ENCODE peak calls at places on chromosomes 16 and 17, in eight cellular contexts. M is left colon, U is hepatic stellate cell, Z is neural crest cell, I is NCI-H2081, T is COLO829, O is adrenal gland, S is amniotic epithelial cell. Q is an unnamed sample.

GRCh38 chr16:81365731-81366130 is 51.0 kb downstream of the GAN start:
- DNase-seq in M (no peak), I (no peak), Z (no peak), S (no peak), T (no peak), O (no peak), U (no peak), Q (no peak)

GRCh38 chr17:40419559-40420331 is 2.0 kb upstream of the TOP2A start:
- DNase-seq in Z (peak), U (no peak), O (no peak), S (no peak), I (no peak), M (no peak), T (no peak), Q (no peak)

GRCh38 chr16:71895679-71896385 is 501 bp downstream of the IST1 start:
- DNase-seq in M (no peak), Z (no peak), O (no peak), I (no peak), S (peak), U (peak), T (no peak), Q (no peak)

GRCh38 chr17:41415833-41416335 is 8.5 kb downstream of the KRT37 start:
- DNase-seq in O (peak), T (no peak), Z (no peak), M (no peak), U (peak), I (no peak), S (peak), Q (no peak)

GRCh38 chr16:89442990-89443726 is 47.2 kb downstream of the ANKRD11 start:
- DNase-seq in S (peak), T (no peak), U (peak), Z (no peak), O (peak), M (peak), I (peak), Q (peak)

GRCh38 chr16:22764662-22765302 is 49.2 kb upstream of the HS3ST2 start:
- DNase-seq in S (no peak), T (no peak), O (no peak), M (no peak), U (no peak), I (no peak), Z (no peak), Q (no peak)

GRCh38 chr16:53865492-53865863 is 161.5 kb downstream of the FTO start:
- DNase-seq in I (no peak), U (no peak), T (no peak), S (peak), M (no peak), O (no peak), Z (no peak), Q (no peak)

GRCh38 chr17:81118308-81119221 is 46.7 kb upstream of the PVALEF start:
- DNase-seq in T (no peak), U (no peak), S (no peak), M (no peak), I (no peak), O (no peak), Z (no peak), Q (no peak)

GRCh38 chr16:67396159-67396774 is 3.0 kb upstream of the TPPP3 start:
- DNase-seq in M (peak), U (peak), S (peak), Z (peak), O (peak), I (peak), T (no peak), Q (no peak)

GRCh38 chr16:346587-346986 is 5.9 kb downstream of the AXIN1 start:
- DNase-seq in M (no peak), O (no peak), Z (no peak), I (no peak), U (no peak), T (no peak), S (peak), Q (no peak)

GRCh38 chr17:13429201-13429600 is 172.5 kb downstream of the HS3ST3A1 start:
- DNase-seq in Z (no peak), I (no peak), S (peak), M (no peak), O (peak), U (peak), T (no peak), Q (no peak)